ENCODE peak calls at places on chromosomes 11 and 22, in ten cellular contexts. Z, R, M, W, F, E, B, K, T and C are unnamed samples.

GRCh38 chr22:45310331-45311032 is 748 bp downstream of the FAM118A start:
- DNase-seq in E (peak; percentile 17), F (no peak), K (no peak), Z (no peak), B (no peak), M (no peak), T (no peak), R (no peak), W (no peak), C (no peak)

GRCh38 chr11:72821221-72821919 is 7.2 kb downstream of the ATG16L2 start:
- DNase-seq in B (no peak), K (peak; percentile 87), R (no peak), M (peak; percentile 82), W (no peak), T (no peak), F (no peak), E (no peak), Z (no peak), C (no peak)

GRCh38 chr22:30208631-30209603 is 37.6 kb downstream of the LIF start:
- DNase-seq in F (peak; percentile 74), M (peak; percentile 83), W (peak; percentile 78), T (no peak), Z (no peak), E (no peak), K (peak; percentile 91), B (peak; percentile 97), R (peak; percentile 95), C (no peak)

GRCh38 chr11:1178201-1178885 is 20.6 kb downstream of the MUC5AC start:
- DNase-seq in E (no peak), F (peak; percentile 5), K (no peak), T (no peak), M (peak; percentile 71), W (no peak), Z (no peak), B (no peak), R (no peak), C (no peak)

GRCh38 chr22:45090364-45090960 is 73.3 kb upstream of the NUP50 start:
- DNase-seq in E (no peak), F (no peak), T (no peak), K (no peak), Z (no peak), B (peak; percentile 65), M (no peak), W (no peak), R (peak; percentile 59), C (no peak)

GRCh38 chr22:38788016-38788415 is 5.9 kb downstream of the DNAL4 start:
- DNase-seq in E (no peak), W (no peak), M (no peak), T (no peak), F (no peak), Z (no peak), B (peak; percentile 68), K (no peak), R (peak; percentile 65), C (no peak)

GRCh38 chr11:127247261-127247660 is 246.7 kb upstream of the KIRREL3 start:
- DNase-seq in B (no peak), R (no peak), T (no peak), M (no peak), F (no peak), Z (no peak), K (no peak), E (no peak), W (no peak), C (no peak)

GRCh38 chr11:111846063-111846462 is 25.3 kb downstream of the ALG9 start:
- DNase-seq in Z (no peak), M (no peak), W (no peak), B (peak; percentile 65), E (no peak), T (peak; percentile 44), R (peak; percentile 81), F (no peak), K (no peak), C (no peak)

GRCh38 chr22:41417622-41418390 is 28.8 kb downstream of the TOB2 start:
- DNase-seq in R (peak; percentile 11), T (no peak), M (peak; percentile 93), Z (no peak), W (peak; percentile 91), F (peak; percentile 90), B (peak; percentile 63), K (peak; percentile 96), E (no peak), C (no peak)

GRCh38 chr11:125164422-125165110 is at the start of gene PKNOX2:
- DNase-seq in T (peak; percentile 73), K (peak; percentile 94), E (peak; percentile 66), B (peak; percentile 78), Z (peak; percentile 3), M (peak; percentile 90), W (peak; percentile 87), F (peak; percentile 82), R (peak; percentile 79), C (peak; percentile 93)

GRCh38 chr11:119572481-119573424 is 149.8 kb upstream of the THY1 start:
- DNase-seq in K (no peak), T (peak; percentile 61), R (no peak), E (no peak), M (no peak), Z (peak; percentile 43), W (no peak), F (no peak), B (no peak), C (peak; percentile 32)
- TF ChIP-seq CTCF in K (no peak), T (no peak), R (no peak), E (no peak), M (no peak), Z (no peak), W (no peak), F (no peak), B (no peak), C (peak; percentile 35)

GRCh38 chr11:12539570-12539969 is 134.7 kb upstream of the TEAD1 start:
- DNase-seq in B (peak; percentile 97), R (peak; percentile 94), E (no peak), F (no peak), T (peak; percentile 86), Z (no peak), M (no peak), W (no peak), K (no peak), C (no peak)

GRCh38 chr11:12541588-12542151 is 132.6 kb upstream of the TEAD1 start:
- DNase-seq in K (no peak), Z (no peak), F (no peak), W (no peak), R (no peak), B (no peak), E (no peak), T (no peak), M (no peak), C (no peak)

GRCh38 chr11:12540075-12540685 is 134.0 kb upstream of the TEAD1 start:
- DNase-seq in K (peak; percentile 59), F (no peak), E (no peak), W (no peak), Z (peak; percentile 10), T (no peak), R (peak; percentile 75), B (peak; percentile 64), M (no peak), C (peak; percentile 20)

GRCh38 chr11:12542186-12542935 is 131.9 kb upstream of the TEAD1 start:
- DNase-seq in W (no peak), E (no peak), Z (no peak), T (no peak), M (no peak), R (no peak), K (peak; percentile 78), F (no peak), B (no peak), C (peak; percentile 61)

DNA sequence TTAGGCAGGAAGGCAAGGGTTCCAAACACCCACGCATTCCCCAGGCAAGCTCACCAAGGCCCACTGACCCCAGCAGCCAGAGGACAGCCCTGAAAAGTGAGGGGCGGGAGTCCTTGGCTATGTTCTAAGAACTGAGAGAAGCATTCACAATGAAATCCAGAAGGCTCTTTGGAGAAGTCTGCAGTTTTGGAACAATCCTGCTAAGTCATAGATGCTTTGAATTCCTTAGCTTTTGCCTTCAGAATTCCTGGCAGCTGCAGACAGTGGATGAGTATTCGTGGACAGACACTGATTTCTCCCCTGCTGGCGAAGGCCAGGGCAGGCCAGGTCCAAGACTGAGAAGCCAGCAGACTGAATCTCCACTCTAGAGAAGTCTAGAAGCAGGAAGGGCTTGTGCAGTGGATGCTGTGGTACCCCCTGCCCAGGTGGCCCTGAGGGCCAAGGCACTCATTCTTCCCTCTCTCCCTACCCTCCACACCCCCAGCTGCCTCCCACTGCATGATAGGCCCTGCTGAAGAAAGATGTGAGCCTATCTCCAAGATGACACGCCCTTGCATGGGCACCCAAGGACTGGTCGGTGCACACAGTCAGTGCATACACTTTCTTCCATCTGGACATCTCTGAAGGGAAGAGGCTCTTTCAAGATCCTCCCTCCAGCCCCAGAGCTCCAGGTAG is 133.2 kb upstream of the TEAD1 start:
- DNase-seq in R (peak; percentile 96), Z (no peak), M (no peak), E (no peak), T (peak; percentile 40), F (no peak), K (peak; percentile 85), B (peak; percentile 93), W (no peak), C (peak; percentile 43)
- TF ChIP-seq CTCF in R (peak; percentile 46), Z (no peak), M (no peak), E (no peak), T (no peak), F (peak; percentile 25), K (no peak), B (peak; percentile 54), W (no peak), C (no peak)

GRCh38 chr11:93361435-93361834 is 30.9 kb downstream of the DEUP1 start:
- DNase-seq in Z (no peak), R (no peak), M (no peak), T (no peak), B (no peak), K (no peak), F (no peak), W (no peak), E (no peak), C (no peak)
- TF ChIP-seq CTCF in Z (no peak), R (no peak), M (no peak), T (no peak), B (no peak), K (no peak), F (no peak), W (no peak), E (no peak), C (peak; percentile 55)

DNA sequence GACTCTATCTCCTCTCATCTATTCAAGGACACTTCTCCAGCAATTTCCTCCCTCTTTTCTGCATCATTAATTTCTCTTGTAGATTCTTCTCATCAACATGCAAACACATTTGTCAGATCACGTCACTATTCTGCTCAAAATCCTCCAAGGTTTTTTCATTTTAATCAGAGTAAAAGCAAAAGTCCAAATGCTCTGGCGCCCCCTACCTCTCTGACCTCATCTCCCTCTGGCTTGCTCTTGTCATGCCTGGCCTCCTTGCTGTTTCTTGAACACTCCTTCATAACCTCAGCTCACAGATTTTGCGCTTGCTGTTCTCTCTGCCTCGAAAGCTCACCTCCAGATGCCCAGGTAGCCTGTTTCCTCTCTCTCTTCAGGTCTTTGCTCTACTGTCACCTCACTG is 22.4 kb downstream of the RTCB start:
- DNase-seq in K (no peak), R (no peak), Z (no peak), B (peak; percentile 50), M (no peak), W (no peak), F (no peak), E (no peak), T (no peak), C (no peak)
- TF ChIP-seq CTCF in K (no peak), R (peak; percentile 47), Z (no peak), B (peak; percentile 42), M (no peak), W (no peak), F (peak; percentile 49), E (no peak), T (peak; percentile 16), C (peak; percentile 67)